ENCODE peak calls at places on chromosomes 16 and 17, in four cellular contexts. R is SHP77; M is cardiac muscle cell; S is stimulated activated CD4-positive, alpha-beta T cell treated with anti-CD3 and anti-CD28 coated beads, TNF-alpha, amount 100 ng/mL, for 48 hours. G is an unnamed sample.

GRCh38 chr16:88131966-88132365 is 180.7 kb downstream of the BANP start:
- DNase-seq in R (no peak), M (no peak), S (no peak), G (no peak)

GRCh38 chr16:21199607-21200218 is 11.7 kb downstream of the ZP2 start:
- DNase-seq in R (no peak), M (no peak), S (no peak), G (no peak)

GRCh38 chr17:8479431-8479947 is 43.8 kb downstream of the NDEL1 start:
- DNase-seq in R (no peak), M (peak), S (no peak), G (no peak)

GRCh38 chr17:4541041-4541327 is 14.2 kb downstream of the MYBBP1A start:
- DNase-seq in R (no peak), M (no peak), S (no peak), G (no peak)

GRCh38 chr17:46802831-46803230 is 15.7 kb downstream of the WNT3 start:
- DNase-seq in R (no peak), M (no peak), S (no peak), G (no peak)

GRCh38 chr16:67563708-67564468 is 1.6 kb downstream of the CTCF start:
- DNase-seq in R (peak), M (peak), S (no peak), G (no peak)

GRCh38 chr17:70081885-70082284 is 6.9 kb downstream of the KCNJ16 start:
- DNase-seq in R (no peak), M (no peak), S (no peak), G (no peak)

GRCh38 chr17:8744086-8744781 is 402 bp downstream of the CCDC42 start:
- DNase-seq in R (no peak), M (no peak), S (no peak), G (no peak)

GRCh38 chr16:77767211-77767610 is 21.2 kb upstream of the VAT1L start:
- DNase-seq in R (no peak), M (peak), S (no peak), G (no peak)

GRCh38 chr16:53482123-53482522 is 20.9 kb downstream of the AKTIP start:
- DNase-seq in R (no peak), M (peak), S (no peak), G (no peak)

GRCh38 chr17:33484559-33484958 is 191.5 kb upstream of the ASIC2 start:
- DNase-seq in R (no peak), M (no peak), S (no peak), G (no peak)

GRCh38 chr17:1697681-1698080 is 12.5 kb downstream of the TLCD2 start:
- DNase-seq in R (no peak), M (no peak), S (no peak), G (no peak)

GRCh38 chr17:74512624-74513084 is 18.6 kb downstream of the CD300LB start:
- DNase-seq in R (no peak), M (peak), S (peak), G (no peak)

GRCh38 chr17:56642424-56642823 is 48.9 kb downstream of the NOG start:
- DNase-seq in R (no peak), M (no peak), S (no peak), G (no peak)

GRCh38 chr16:55822280-55822810 is 10.6 kb downstream of the CES1 start:
- DNase-seq in R (no peak), M (no peak), S (no peak), G (no peak)

G was measured in DMS153.